ENCODE peak calls at places on chromosomes 3 and 15, in ten cellular contexts. One of them, this sample, is unnamed.

GRCh38 chr3:177624523-177625495 is 427.5 kb upstream of the TBL1XR1 start:
- ATAC-seq in upper lobe of left lung: no peak
- ATAC-seq in HepG2: peak; percentile 81
- ATAC-seq in stimulated activated memory B cell treated with anti-CD40 and anti-IgM and Interleukin-4, amounts not matched to agents 10 μg/mL and 1 μg/mL and 100 μg/mL, for 72 hours: no peak
- ATAC-seq in lower lobe of right lung: no peak
- ATAC-seq in stimulated activated effector memory CD8-positive, alpha-beta T cell treated with anti-CD3 and anti-CD28 coated beads, Interleukin-12 subunit alpha, Interleukin-12 subunit beta, amount 100 ng/mL, for 72 hours: peak; percentile 71
- ATAC-seq in esophagus mucosa: peak; percentile 26
- ATAC-seq in heart right ventricle: no peak
- ATAC-seq in activated CD8-positive, alpha-beta memory T cell treated with anti-CD3 and anti-CD28 coated beads, Interleukin-2, amount 10 ng/mL, durations not matched to agents 7 days and 5 days: peak; percentile 33
- ATAC-seq in natural killer cell: peak; percentile 34
- ATAC-seq in this sample: no peak

GRCh38 chr15:91866971-91867372 is 13.5 kb downstream of the SLCO3A1 start:
- ATAC-seq in lower lobe of right lung: peak; percentile 88
- ATAC-seq in stimulated activated effector memory CD8-positive, alpha-beta T cell treated with anti-CD3 and anti-CD28 coated beads, Interleukin-12 subunit alpha, Interleukin-12 subunit beta, amount 100 ng/mL, for 72 hours: no peak
- ATAC-seq in upper lobe of left lung: peak; percentile 92
- ATAC-seq in stimulated activated memory B cell treated with anti-CD40 and anti-IgM and Interleukin-4, amounts not matched to agents 10 μg/mL and 1 μg/mL and 100 μg/mL, for 72 hours: no peak
- ATAC-seq in natural killer cell: no peak
- ATAC-seq in activated CD8-positive, alpha-beta memory T cell treated with anti-CD3 and anti-CD28 coated beads, Interleukin-2, amount 10 ng/mL, durations not matched to agents 7 days and 5 days: no peak
- ATAC-seq in heart right ventricle: peak; percentile 83
- ATAC-seq in esophagus mucosa: peak; percentile 88
- ATAC-seq in HepG2: no peak
- ATAC-seq in this sample: peak; percentile 46

GRCh38 chr3:72112435-72112834 is 327.5 kb upstream of the PROK2 start:
- ATAC-seq in esophagus mucosa: no peak
- ATAC-seq in HepG2: no peak
- ATAC-seq in upper lobe of left lung: no peak
- ATAC-seq in stimulated activated effector memory CD8-positive, alpha-beta T cell treated with anti-CD3 and anti-CD28 coated beads, Interleukin-12 subunit alpha, Interleukin-12 subunit beta, amount 100 ng/mL, for 72 hours: no peak
- ATAC-seq in heart right ventricle: no peak
- ATAC-seq in lower lobe of right lung: no peak
- ATAC-seq in activated CD8-positive, alpha-beta memory T cell treated with anti-CD3 and anti-CD28 coated beads, Interleukin-2, amount 10 ng/mL, durations not matched to agents 7 days and 5 days: no peak
- ATAC-seq in stimulated activated memory B cell treated with anti-CD40 and anti-IgM and Interleukin-4, amounts not matched to agents 10 μg/mL and 1 μg/mL and 100 μg/mL, for 72 hours: no peak
- ATAC-seq in natural killer cell: no peak
- ATAC-seq in this sample: no peak

GRCh38 chr3:123696796-123697195 is 111.9 kb upstream of the HACD2 start:
- ATAC-seq in esophagus mucosa: no peak
- ATAC-seq in upper lobe of left lung: no peak
- ATAC-seq in lower lobe of right lung: no peak
- ATAC-seq in stimulated activated effector memory CD8-positive, alpha-beta T cell treated with anti-CD3 and anti-CD28 coated beads, Interleukin-12 subunit alpha, Interleukin-12 subunit beta, amount 100 ng/mL, for 72 hours: no peak
- ATAC-seq in activated CD8-positive, alpha-beta memory T cell treated with anti-CD3 and anti-CD28 coated beads, Interleukin-2, amount 10 ng/mL, durations not matched to agents 7 days and 5 days: no peak
- ATAC-seq in heart right ventricle: no peak
- ATAC-seq in stimulated activated memory B cell treated with anti-CD40 and anti-IgM and Interleukin-4, amounts not matched to agents 10 μg/mL and 1 μg/mL and 100 μg/mL, for 72 hours: no peak
- ATAC-seq in natural killer cell: no peak
- ATAC-seq in HepG2: no peak
- ATAC-seq in this sample: no peak

GRCh38 chr3:66720508-66720907 is 219.7 kb upstream of the LRIG1 start:
- ATAC-seq in esophagus mucosa: no peak
- ATAC-seq in stimulated activated memory B cell treated with anti-CD40 and anti-IgM and Interleukin-4, amounts not matched to agents 10 μg/mL and 1 μg/mL and 100 μg/mL, for 72 hours: no peak
- ATAC-seq in lower lobe of right lung: peak; percentile 55
- ATAC-seq in upper lobe of left lung: no peak
- ATAC-seq in natural killer cell: no peak
- ATAC-seq in stimulated activated effector memory CD8-positive, alpha-beta T cell treated with anti-CD3 and anti-CD28 coated beads, Interleukin-12 subunit alpha, Interleukin-12 subunit beta, amount 100 ng/mL, for 72 hours: no peak
- ATAC-seq in activated CD8-positive, alpha-beta memory T cell treated with anti-CD3 and anti-CD28 coated beads, Interleukin-2, amount 10 ng/mL, durations not matched to agents 7 days and 5 days: no peak
- ATAC-seq in HepG2: no peak
- ATAC-seq in heart right ventricle: no peak
- ATAC-seq in this sample: no peak

GRCh38 chr3:69458798-69459197 is 72.9 kb upstream of the FRMD4B start:
- ATAC-seq in esophagus mucosa: no peak
- ATAC-seq in natural killer cell: no peak
- ATAC-seq in HepG2: no peak
- ATAC-seq in activated CD8-positive, alpha-beta memory T cell treated with anti-CD3 and anti-CD28 coated beads, Interleukin-2, amount 10 ng/mL, durations not matched to agents 7 days and 5 days: no peak
- ATAC-seq in stimulated activated effector memory CD8-positive, alpha-beta T cell treated with anti-CD3 and anti-CD28 coated beads, Interleukin-12 subunit alpha, Interleukin-12 subunit beta, amount 100 ng/mL, for 72 hours: no peak
- ATAC-seq in stimulated activated memory B cell treated with anti-CD40 and anti-IgM and Interleukin-4, amounts not matched to agents 10 μg/mL and 1 μg/mL and 100 μg/mL, for 72 hours: no peak
- ATAC-seq in lower lobe of right lung: no peak
- ATAC-seq in heart right ventricle: no peak
- ATAC-seq in upper lobe of left lung: no peak
- ATAC-seq in this sample: no peak

GRCh38 chr3:184677344-184678316 is 34.2 kb downstream of the MAGEF1 start:
- ATAC-seq in HepG2: peak; percentile 35
- ATAC-seq in upper lobe of left lung: no peak
- ATAC-seq in heart right ventricle: no peak
- ATAC-seq in stimulated activated memory B cell treated with anti-CD40 and anti-IgM and Interleukin-4, amounts not matched to agents 10 μg/mL and 1 μg/mL and 100 μg/mL, for 72 hours: no peak
- ATAC-seq in activated CD8-positive, alpha-beta memory T cell treated with anti-CD3 and anti-CD28 coated beads, Interleukin-2, amount 10 ng/mL, durations not matched to agents 7 days and 5 days: no peak
- ATAC-seq in natural killer cell: no peak
- ATAC-seq in esophagus mucosa: no peak
- ATAC-seq in lower lobe of right lung: no peak
- ATAC-seq in stimulated activated effector memory CD8-positive, alpha-beta T cell treated with anti-CD3 and anti-CD28 coated beads, Interleukin-12 subunit alpha, Interleukin-12 subunit beta, amount 100 ng/mL, for 72 hours: no peak
- ATAC-seq in this sample: no peak

GRCh38 chr3:7964899-7965298 is 536.7 kb upstream of the LMCD1 start:
- ATAC-seq in HepG2: no peak
- ATAC-seq in stimulated activated effector memory CD8-positive, alpha-beta T cell treated with anti-CD3 and anti-CD28 coated beads, Interleukin-12 subunit alpha, Interleukin-12 subunit beta, amount 100 ng/mL, for 72 hours: no peak
- ATAC-seq in lower lobe of right lung: no peak
- ATAC-seq in upper lobe of left lung: no peak
- ATAC-seq in esophagus mucosa: no peak
- ATAC-seq in stimulated activated memory B cell treated with anti-CD40 and anti-IgM and Interleukin-4, amounts not matched to agents 10 μg/mL and 1 μg/mL and 100 μg/mL, for 72 hours: no peak
- ATAC-seq in natural killer cell: no peak
- ATAC-seq in heart right ventricle: no peak
- ATAC-seq in activated CD8-positive, alpha-beta memory T cell treated with anti-CD3 and anti-CD28 coated beads, Interleukin-2, amount 10 ng/mL, durations not matched to agents 7 days and 5 days: no peak
- ATAC-seq in this sample: no peak

GRCh38 chr3:76043746-76044145 is 258.4 kb upstream of the ZNF717 start:
- ATAC-seq in esophagus mucosa: no peak
- ATAC-seq in lower lobe of right lung: no peak
- ATAC-seq in stimulated activated effector memory CD8-positive, alpha-beta T cell treated with anti-CD3 and anti-CD28 coated beads, Interleukin-12 subunit alpha, Interleukin-12 subunit beta, amount 100 ng/mL, for 72 hours: no peak
- ATAC-seq in HepG2: no peak
- ATAC-seq in upper lobe of left lung: no peak
- ATAC-seq in natural killer cell: no peak
- ATAC-seq in activated CD8-positive, alpha-beta memory T cell treated with anti-CD3 and anti-CD28 coated beads, Interleukin-2, amount 10 ng/mL, durations not matched to agents 7 days and 5 days: no peak
- ATAC-seq in stimulated activated memory B cell treated with anti-CD40 and anti-IgM and Interleukin-4, amounts not matched to agents 10 μg/mL and 1 μg/mL and 100 μg/mL, for 72 hours: no peak
- ATAC-seq in heart right ventricle: no peak
- ATAC-seq in this sample: no peak